ENCODE peak calls at places on chromosomes 7 and 10, in six cellular contexts. One of them, this sample, is unnamed.

GRCh38 chr7:29345590-29345989 is 151.0 kb downstream of the CHN2 start:
- DNase-seq in Panc1: no peak
- DNase-seq in CD8-positive, alpha-beta T cell: peak; percentile 15
- DNase-seq in AG04450: no peak
- DNase-seq in RWPE1: peak; percentile 33
- DNase-seq in IMR-90: no peak
- DNase-seq in this sample: no peak

GRCh38 chr7:127792528-127793342 is 140.7 kb downstream of the SND1 start:
- DNase-seq in Panc1: peak; percentile 33
- DNase-seq in CD8-positive, alpha-beta T cell: peak; percentile 12
- DNase-seq in AG04450: no peak
- DNase-seq in RWPE1: no peak
- DNase-seq in IMR-90: no peak
- DNase-seq in this sample: no peak

GRCh38 chr10:79112898-79113431 is 44.2 kb downstream of the ZMIZ1 start:
- DNase-seq in Panc1: no peak
- DNase-seq in CD8-positive, alpha-beta T cell: no peak
- DNase-seq in AG04450: no peak
- DNase-seq in RWPE1: peak; percentile 95
- DNase-seq in IMR-90: peak; percentile 92
- DNase-seq in this sample: peak; percentile 41

GRCh38 chr10:95552680-95553342 is 8.4 kb downstream of the SORBS1 start:
- DNase-seq in Panc1: no peak
- DNase-seq in CD8-positive, alpha-beta T cell: no peak
- DNase-seq in AG04450: no peak
- DNase-seq in RWPE1: peak; percentile 20
- DNase-seq in IMR-90: no peak
- DNase-seq in this sample: no peak

GRCh38 chr7:26168458-26169023 is 16.5 kb downstream of the NFE2L3 start:
- DNase-seq in Panc1: no peak
- DNase-seq in CD8-positive, alpha-beta T cell: no peak
- DNase-seq in AG04450: no peak
- DNase-seq in RWPE1: no peak
- DNase-seq in IMR-90: no peak
- DNase-seq in this sample: no peak

GRCh38 chr7:149615690-149616270 is 118.2 kb upstream of the ZNF746 start:
- DNase-seq in Panc1: no peak
- DNase-seq in CD8-positive, alpha-beta T cell: no peak
- DNase-seq in AG04450: no peak
- DNase-seq in RWPE1: no peak
- DNase-seq in IMR-90: no peak
- DNase-seq in this sample: no peak

GRCh38 chr7:42491106-42491505 is 254.1 kb upstream of the GLI3 start:
- DNase-seq in Panc1: no peak
- DNase-seq in CD8-positive, alpha-beta T cell: no peak
- DNase-seq in AG04450: no peak
- DNase-seq in RWPE1: no peak
- DNase-seq in IMR-90: no peak
- DNase-seq in this sample: no peak

GRCh38 chr7:98470131-98470985 is 69.5 kb upstream of the BAIAP2L1 start:
- DNase-seq in Panc1: no peak
- DNase-seq in CD8-positive, alpha-beta T cell: peak; percentile 17
- DNase-seq in AG04450: no peak
- DNase-seq in RWPE1: peak; percentile 74
- DNase-seq in IMR-90: no peak
- DNase-seq in this sample: no peak

GRCh38 chr10:133143200-133143533 is 16.9 kb upstream of the KNDC1 start:
- DNase-seq in Panc1: no peak
- DNase-seq in CD8-positive, alpha-beta T cell: no peak
- DNase-seq in AG04450: no peak
- DNase-seq in RWPE1: no peak
- DNase-seq in IMR-90: no peak
- DNase-seq in this sample: no peak

GRCh38 chr10:4980793-4981192 is 17.6 kb downstream of the AKR1C1 start:
- DNase-seq in Panc1: no peak
- DNase-seq in CD8-positive, alpha-beta T cell: no peak
- DNase-seq in AG04450: no peak
- DNase-seq in RWPE1: no peak
- DNase-seq in IMR-90: no peak
- DNase-seq in this sample: no peak
- H3K27ac ChIP-seq in Panc1: no peak overlapping the region
- H3K27ac ChIP-seq in CD8-positive, alpha-beta T cell: no peak overlapping the region
- H3K27ac ChIP-seq in AG04450: no peak overlapping the region
- H3K27ac ChIP-seq in RWPE1: no peak overlapping the region
- H3K27ac ChIP-seq in IMR-90: no peak overlapping the region
- H3K27ac ChIP-seq in this sample: no peak overlapping the region

GRCh38 chr10:69468771-69469129 is 17.5 kb downstream of the TSPAN15 start:
- DNase-seq in Panc1: no peak
- DNase-seq in CD8-positive, alpha-beta T cell: no peak
- DNase-seq in AG04450: no peak
- DNase-seq in RWPE1: no peak
- DNase-seq in IMR-90: no peak
- DNase-seq in this sample: no peak
- H3K27ac ChIP-seq in Panc1: peak overlapping the region; percentile 67
- H3K27ac ChIP-seq in CD8-positive, alpha-beta T cell: no peak overlapping the region
- H3K27ac ChIP-seq in AG04450: no peak overlapping the region
- H3K27ac ChIP-seq in RWPE1: no peak overlapping the region
- H3K27ac ChIP-seq in IMR-90: no peak overlapping the region
- H3K27ac ChIP-seq in this sample: no peak overlapping the region

GRCh38 chr7:107943018-107943417 is 52.0 kb downstream of the DLD start:
- DNase-seq in Panc1: no peak
- DNase-seq in CD8-positive, alpha-beta T cell: no peak
- DNase-seq in AG04450: no peak
- DNase-seq in RWPE1: no peak
- DNase-seq in IMR-90: no peak
- DNase-seq in this sample: no peak

GRCh38 chr7:107944776-107945175 is 53.8 kb downstream of the DLD start:
- DNase-seq in Panc1: no peak
- DNase-seq in CD8-positive, alpha-beta T cell: no peak
- DNase-seq in AG04450: no peak
- DNase-seq in RWPE1: no peak
- DNase-seq in IMR-90: no peak
- DNase-seq in this sample: no peak

GRCh38 chr7:107946451-107946850 is 55.5 kb downstream of the DLD start:
- DNase-seq in Panc1: no peak
- DNase-seq in CD8-positive, alpha-beta T cell: no peak
- DNase-seq in AG04450: no peak
- DNase-seq in RWPE1: peak; percentile 33
- DNase-seq in IMR-90: peak; percentile 47
- DNase-seq in this sample: no peak

GRCh38 chr7:107946881-107947280 is 55.9 kb downstream of the DLD start:
- DNase-seq in Panc1: no peak
- DNase-seq in CD8-positive, alpha-beta T cell: no peak
- DNase-seq in AG04450: no peak
- DNase-seq in RWPE1: no peak
- DNase-seq in IMR-90: no peak
- DNase-seq in this sample: no peak

GRCh38 chr7:107945332-107945731 is 54.3 kb downstream of the DLD start:
- DNase-seq in Panc1: no peak
- DNase-seq in CD8-positive, alpha-beta T cell: no peak
- DNase-seq in AG04450: no peak
- DNase-seq in RWPE1: no peak
- DNase-seq in IMR-90: no peak
- DNase-seq in this sample: no peak
- H3K27ac ChIP-seq in Panc1: peak overlapping the region; percentile 94
- H3K27ac ChIP-seq in CD8-positive, alpha-beta T cell: no peak overlapping the region
- H3K27ac ChIP-seq in AG04450: no peak overlapping the region
- H3K27ac ChIP-seq in RWPE1: no peak overlapping the region
- H3K27ac ChIP-seq in IMR-90: no peak overlapping the region
- H3K27ac ChIP-seq in this sample: no peak overlapping the region

GRCh38 chr10:119517235-119518141 is 25.0 kb downstream of the RGS10 start:
- DNase-seq in Panc1: no peak
- DNase-seq in CD8-positive, alpha-beta T cell: peak; percentile 57
- DNase-seq in AG04450: no peak
- DNase-seq in RWPE1: no peak
- DNase-seq in IMR-90: peak; percentile 63
- DNase-seq in this sample: no peak

GRCh38 chr10:119518936-119519335 is 23.6 kb downstream of the RGS10 start:
- DNase-seq in Panc1: no peak
- DNase-seq in CD8-positive, alpha-beta T cell: no peak
- DNase-seq in AG04450: no peak
- DNase-seq in RWPE1: no peak
- DNase-seq in IMR-90: no peak
- DNase-seq in this sample: no peak

GRCh38 chr10:119518176-119518575 is 24.3 kb downstream of the RGS10 start:
- DNase-seq in Panc1: no peak
- DNase-seq in CD8-positive, alpha-beta T cell: no peak
- DNase-seq in AG04450: no peak
- DNase-seq in RWPE1: no peak
- DNase-seq in IMR-90: no peak
- DNase-seq in this sample: no peak

GRCh38 chr10:119515511-119516045 is 26.9 kb downstream of the RGS10 start:
- DNase-seq in Panc1: no peak
- DNase-seq in CD8-positive, alpha-beta T cell: no peak
- DNase-seq in AG04450: no peak
- DNase-seq in RWPE1: no peak
- DNase-seq in IMR-90: no peak
- DNase-seq in this sample: no peak

DNA sequence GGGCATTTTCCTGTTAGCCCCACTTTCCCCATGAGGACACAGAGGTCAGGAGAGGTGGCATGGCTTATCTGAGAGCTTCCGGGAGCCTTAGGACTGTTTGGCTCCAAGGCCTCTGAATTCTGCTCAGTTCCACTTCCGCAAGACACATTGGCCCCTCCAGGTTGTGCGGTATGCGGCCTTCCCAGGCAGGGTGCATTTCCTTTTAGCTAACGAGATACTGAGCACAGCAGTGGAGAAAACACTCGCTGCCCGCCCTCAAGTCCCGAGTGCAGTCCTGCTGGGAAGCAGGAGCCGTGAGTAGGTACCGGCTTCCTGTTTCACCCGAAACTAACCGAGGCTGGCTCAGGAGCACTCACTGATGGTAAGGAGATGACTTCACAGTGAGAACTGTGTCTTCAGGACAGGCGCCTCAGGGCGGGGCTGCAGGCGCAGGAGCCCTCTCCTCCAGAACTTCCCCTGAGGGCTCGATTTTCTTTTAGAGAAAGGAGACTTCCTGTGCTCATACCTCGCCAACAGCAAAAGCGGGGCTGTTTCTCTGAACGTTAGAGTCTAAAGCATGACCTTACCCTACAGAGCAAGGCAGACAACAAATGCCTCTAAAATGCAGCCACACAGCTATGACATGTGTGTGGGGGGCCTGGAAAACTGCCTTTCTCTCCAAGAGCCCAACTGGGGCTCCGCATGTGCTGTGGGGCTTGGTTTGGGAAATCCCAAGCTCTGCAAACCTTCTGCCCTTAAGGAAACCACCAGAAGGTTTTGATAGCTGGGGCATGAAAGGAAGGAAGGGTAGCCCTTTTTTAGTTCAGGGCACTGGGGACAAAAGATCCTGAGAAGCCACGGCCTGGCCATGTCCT is 25.9 kb downstream of the RGS10 start:
- DNase-seq in Panc1: no peak
- DNase-seq in CD8-positive, alpha-beta T cell: peak; percentile 72
- DNase-seq in AG04450: no peak
- DNase-seq in RWPE1: no peak
- DNase-seq in IMR-90: no peak
- DNase-seq in this sample: no peak
- H3K27ac ChIP-seq in Panc1: no peak overlapping the region
- H3K27ac ChIP-seq in CD8-positive, alpha-beta T cell: peak overlapping the region; percentile 25
- H3K27ac ChIP-seq in AG04450: peak overlapping the region; percentile 2
- H3K27ac ChIP-seq in RWPE1: peak overlapping the region; percentile 9
- H3K27ac ChIP-seq in IMR-90: peak overlapping the region; percentile 21
- H3K27ac ChIP-seq in this sample: no peak overlapping the region

DNA sequence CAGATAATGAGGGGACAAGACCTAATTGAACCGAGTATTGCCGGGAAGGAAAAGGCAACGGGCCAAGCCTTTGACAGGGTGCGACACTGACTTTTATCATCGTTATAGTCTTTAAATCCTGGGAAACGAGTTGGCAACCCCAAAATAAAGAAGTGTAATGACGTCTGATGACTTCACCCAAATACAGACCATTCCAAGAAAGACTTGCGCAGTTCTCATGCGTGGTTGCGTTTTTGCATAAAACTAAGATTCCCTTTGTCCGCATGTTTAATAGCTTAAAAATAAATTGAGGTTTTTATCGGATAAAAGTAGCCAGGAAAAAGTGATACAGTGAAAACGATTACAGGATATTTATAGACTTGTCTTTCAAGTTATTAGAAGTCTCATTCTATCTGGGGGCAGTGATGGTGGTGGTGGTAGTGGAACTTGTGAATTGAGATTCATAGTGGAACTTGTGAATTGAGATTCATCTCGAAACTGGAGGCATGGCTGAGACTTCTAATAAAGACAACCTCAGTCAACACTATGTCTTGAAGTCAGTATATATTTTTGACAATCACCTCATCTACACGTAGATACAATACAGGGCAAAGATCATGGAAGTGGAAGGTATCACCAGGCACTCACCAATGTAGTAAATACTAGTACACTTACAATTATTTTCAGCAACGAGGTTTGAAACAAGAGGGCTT is 1.2 kb upstream of the NAMPT start:
- DNase-seq in Panc1: peak; percentile 25
- DNase-seq in CD8-positive, alpha-beta T cell: no peak
- DNase-seq in AG04450: no peak
- DNase-seq in RWPE1: no peak
- DNase-seq in IMR-90: peak; percentile 73
- DNase-seq in this sample: no peak
- H3K27ac ChIP-seq in Panc1: peak overlapping the region; percentile 98
- H3K27ac ChIP-seq in CD8-positive, alpha-beta T cell: peak overlapping the region; percentile 71
- H3K27ac ChIP-seq in AG04450: peak overlapping the region; percentile 99
- H3K27ac ChIP-seq in RWPE1: peak overlapping the region; percentile 97
- H3K27ac ChIP-seq in IMR-90: peak overlapping the region; percentile 85
- H3K27ac ChIP-seq in this sample: peak overlapping the region; percentile 91

GRCh38 chr7:120802751-120803150 is 55.2 kb downstream of the TSPAN12 start:
- DNase-seq in Panc1: no peak
- DNase-seq in CD8-positive, alpha-beta T cell: no peak
- DNase-seq in AG04450: no peak
- DNase-seq in RWPE1: no peak
- DNase-seq in IMR-90: no peak
- DNase-seq in this sample: no peak

GRCh38 chr7:120794100-120794729 is 63.7 kb downstream of the TSPAN12 start:
- DNase-seq in Panc1: no peak
- DNase-seq in CD8-positive, alpha-beta T cell: no peak
- DNase-seq in AG04450: no peak
- DNase-seq in RWPE1: peak; percentile 5
- DNase-seq in IMR-90: no peak
- DNase-seq in this sample: no peak

GRCh38 chr7:120799147-120799546 is 58.8 kb downstream of the TSPAN12 start:
- DNase-seq in Panc1: no peak
- DNase-seq in CD8-positive, alpha-beta T cell: no peak
- DNase-seq in AG04450: no peak
- DNase-seq in RWPE1: no peak
- DNase-seq in IMR-90: no peak
- DNase-seq in this sample: no peak

GRCh38 chr7:120797026-120797645 is 60.8 kb downstream of the TSPAN12 start:
- DNase-seq in Panc1: no peak
- DNase-seq in CD8-positive, alpha-beta T cell: no peak
- DNase-seq in AG04450: no peak
- DNase-seq in RWPE1: no peak
- DNase-seq in IMR-90: no peak
- DNase-seq in this sample: no peak

GRCh38 chr7:120799813-120800483 is 58.0 kb downstream of the TSPAN12 start:
- DNase-seq in Panc1: no peak
- DNase-seq in CD8-positive, alpha-beta T cell: no peak
- DNase-seq in AG04450: no peak
- DNase-seq in RWPE1: no peak
- DNase-seq in IMR-90: no peak
- DNase-seq in this sample: no peak
- H3K27ac ChIP-seq in Panc1: no peak overlapping the region
- H3K27ac ChIP-seq in CD8-positive, alpha-beta T cell: no peak overlapping the region
- H3K27ac ChIP-seq in AG04450: no peak overlapping the region
- H3K27ac ChIP-seq in RWPE1: no peak overlapping the region
- H3K27ac ChIP-seq in IMR-90: no peak overlapping the region
- H3K27ac ChIP-seq in this sample: no peak overlapping the region

GRCh38 chr7:44995555-44996493 is 4.2 kb upstream of the CCM2 start:
- DNase-seq in Panc1: no peak
- DNase-seq in CD8-positive, alpha-beta T cell: no peak
- DNase-seq in AG04450: no peak
- DNase-seq in RWPE1: no peak
- DNase-seq in IMR-90: no peak
- DNase-seq in this sample: no peak
- H3K27ac ChIP-seq in Panc1: no peak overlapping the region
- H3K27ac ChIP-seq in CD8-positive, alpha-beta T cell: no peak overlapping the region
- H3K27ac ChIP-seq in AG04450: no peak overlapping the region
- H3K27ac ChIP-seq in RWPE1: no peak overlapping the region
- H3K27ac ChIP-seq in IMR-90: no peak overlapping the region
- H3K27ac ChIP-seq in this sample: no peak overlapping the region